ENCODE peak calls at places on chromosomes 6 and 20, in six cellular contexts. One of them, this sample, is unnamed.

GRCh38 chr6:75135447-75135846 is 70.4 kb downstream of the COL12A1 start:
- DNase-seq in Ammon's horn: no peak
- DNase-seq in EH: peak; percentile 77
- DNase-seq in cerebellar cortex: no peak
- DNase-seq in effector CD4-positive, alpha-beta T cell: no peak
- DNase-seq in stimulated activated CD8-positive, alpha-beta memory T cell treated with anti-CD3 and anti-CD28 coated beads, Interleukin-4, amount 100 ng/mL, for 24 hours: no peak
- DNase-seq in this sample: no peak

GRCh38 chr6:159727717-159728440 is 573 bp downstream of the WTAP start:
- DNase-seq in cerebellar cortex: peak; percentile 29
- DNase-seq in EH: peak; percentile 55
- DNase-seq in stimulated activated CD8-positive, alpha-beta memory T cell treated with anti-CD3 and anti-CD28 coated beads, Interleukin-4, amount 100 ng/mL, for 24 hours: no peak
- DNase-seq in effector CD4-positive, alpha-beta T cell: no peak
- DNase-seq in Ammon's horn: no peak
- DNase-seq in this sample: no peak

GRCh38 chr6:55239099-55239498 is 64.8 kb downstream of the HCRTR2 start:
- DNase-seq in stimulated activated CD8-positive, alpha-beta memory T cell treated with anti-CD3 and anti-CD28 coated beads, Interleukin-4, amount 100 ng/mL, for 24 hours: no peak
- DNase-seq in Ammon's horn: no peak
- DNase-seq in cerebellar cortex: no peak
- DNase-seq in EH: peak; percentile 0
- DNase-seq in effector CD4-positive, alpha-beta T cell: no peak
- DNase-seq in this sample: peak; percentile 39

GRCh38 chr6:43790031-43790430 is 20.0 kb downstream of the VEGFA start:
- DNase-seq in EH: peak; percentile 30
- DNase-seq in Ammon's horn: no peak
- DNase-seq in stimulated activated CD8-positive, alpha-beta memory T cell treated with anti-CD3 and anti-CD28 coated beads, Interleukin-4, amount 100 ng/mL, for 24 hours: no peak
- DNase-seq in cerebellar cortex: no peak
- DNase-seq in effector CD4-positive, alpha-beta T cell: no peak
- DNase-seq in this sample: no peak

GRCh38 chr20:12936020-12936419 is 72.8 kb upstream of the SPTLC3 start:
- DNase-seq in cerebellar cortex: no peak
- DNase-seq in EH: no peak
- DNase-seq in Ammon's horn: no peak
- DNase-seq in stimulated activated CD8-positive, alpha-beta memory T cell treated with anti-CD3 and anti-CD28 coated beads, Interleukin-4, amount 100 ng/mL, for 24 hours: no peak
- DNase-seq in effector CD4-positive, alpha-beta T cell: no peak
- DNase-seq in this sample: no peak

GRCh38 chr6:26223677-26224546 is 136.7 kb downstream of the HFE start:
- DNase-seq in Ammon's horn: peak; percentile 61
- DNase-seq in cerebellar cortex: peak; percentile 99
- DNase-seq in EH: peak; percentile 96
- DNase-seq in effector CD4-positive, alpha-beta T cell: peak; percentile 55
- DNase-seq in stimulated activated CD8-positive, alpha-beta memory T cell treated with anti-CD3 and anti-CD28 coated beads, Interleukin-4, amount 100 ng/mL, for 24 hours: peak; percentile 44
- DNase-seq in this sample: peak; percentile 73

GRCh38 chr20:20207291-20207690 is 155.0 kb downstream of the CFAP61 start:
- DNase-seq in EH: peak; percentile 4
- DNase-seq in Ammon's horn: no peak
- DNase-seq in cerebellar cortex: peak; percentile 61
- DNase-seq in effector CD4-positive, alpha-beta T cell: no peak
- DNase-seq in stimulated activated CD8-positive, alpha-beta memory T cell treated with anti-CD3 and anti-CD28 coated beads, Interleukin-4, amount 100 ng/mL, for 24 hours: no peak
- DNase-seq in this sample: no peak

GRCh38 chr6:36615018-36615761 is 21.0 kb downstream of the SRSF3 start:
- DNase-seq in cerebellar cortex: peak; percentile 70
- DNase-seq in effector CD4-positive, alpha-beta T cell: peak; percentile 34
- DNase-seq in EH: peak; percentile 68
- DNase-seq in stimulated activated CD8-positive, alpha-beta memory T cell treated with anti-CD3 and anti-CD28 coated beads, Interleukin-4, amount 100 ng/mL, for 24 hours: no peak
- DNase-seq in Ammon's horn: peak; percentile 48
- DNase-seq in this sample: peak; percentile 25

GRCh38 chr20:4512891-4513550 is 208.7 kb upstream of the PRND start:
- DNase-seq in stimulated activated CD8-positive, alpha-beta memory T cell treated with anti-CD3 and anti-CD28 coated beads, Interleukin-4, amount 100 ng/mL, for 24 hours: no peak
- DNase-seq in EH: peak; percentile 96
- DNase-seq in cerebellar cortex: no peak
- DNase-seq in Ammon's horn: no peak
- DNase-seq in effector CD4-positive, alpha-beta T cell: no peak
- DNase-seq in this sample: peak; percentile 72

GRCh38 chr6:116763871-116764270 is 1.6 kb downstream of the FAM162B start:
- DNase-seq in cerebellar cortex: no peak
- DNase-seq in Ammon's horn: no peak
- DNase-seq in stimulated activated CD8-positive, alpha-beta memory T cell treated with anti-CD3 and anti-CD28 coated beads, Interleukin-4, amount 100 ng/mL, for 24 hours: no peak
- DNase-seq in effector CD4-positive, alpha-beta T cell: no peak
- DNase-seq in EH: peak; percentile 57
- DNase-seq in this sample: no peak